ENCODE peak calls at places on chromosomes 13 and 19, in ten cellular contexts. U is NCI-H2081; M is NCI-H1092; R is tibial nerve; A is Calu3; D is NCI-H774; K is neural crest cell; X is ELR; V is GM23248; I is activated T-cell treated with anti-CD3 and anti-CD28 coated beads, Interleukin-2, amount 50 U/mL, for 4 hours. L is an unnamed sample.

GRCh38 chr13:75101997-75102720 is 379.8 kb downstream of the TBC1D4 start:
- DNase-seq in U (no peak), M (no peak), R (no peak), A (no peak), D (no peak), K (no peak), X (peak), V (peak), I (no peak), L (no peak)

GRCh38 chr13:72399351-72399750 is 328.1 kb downstream of the MZT1 start:
- DNase-seq in U (no peak), M (no peak), R (no peak), A (no peak), D (no peak), K (no peak), X (no peak), V (no peak), I (no peak), L (no peak)

GRCh38 chr13:93080587-93080986 is 146.0 kb upstream of the GPC6 start:
- DNase-seq in U (peak), M (no peak), R (no peak), A (no peak), D (no peak), K (no peak), X (no peak), V (no peak), I (no peak), L (no peak)

GRCh38 chr13:31885994-31886393 is 145.6 kb upstream of the FRY start:
- DNase-seq in U (no peak), M (no peak), R (no peak), A (no peak), D (no peak), K (no peak), X (no peak), V (peak), I (no peak), L (no peak)

GRCh38 chr13:24540236-24541126 is 27.9 kb upstream of the PARP4 start:
- DNase-seq in U (no peak), M (no peak), R (no peak), A (peak), D (no peak), K (peak), X (peak), V (no peak), I (no peak), L (no peak)

GRCh38 chr19:41808663-41809566 is 12.5 kb downstream of the CEACAM3 start:
- DNase-seq in U (no peak), M (no peak), R (peak), A (no peak), D (no peak), K (no peak), X (no peak), V (no peak), I (no peak), L (no peak)

GRCh38 chr19:55676889-55677505 is 2.0 kb downstream of the EPN1 start:
- DNase-seq in U (no peak), M (no peak), R (no peak), A (no peak), D (no peak), K (no peak), X (no peak), V (peak), I (no peak), L (no peak)

GRCh38 chr13:50080856-50081105 is 65.5 kb downstream of the KCNRG start:
- DNase-seq in U (no peak), M (no peak), R (no peak), A (no peak), D (no peak), K (no peak), X (no peak), V (peak), I (no peak), L (no peak)

GRCh38 chr13:59356607-59357006 is 807.1 kb downstream of the DIAPH3 start:
- DNase-seq in U (peak), M (peak), R (peak), A (no peak), D (no peak), K (no peak), X (no peak), V (peak), I (no peak), L (no peak)

GRCh38 chr19:632228-633067 is 889 bp downstream of the POLRMT start:
- DNase-seq in U (peak), M (no peak), R (peak), A (peak), D (no peak), K (peak), X (peak), V (peak), I (no peak), L (no peak)

GRCh38 chr19:6103217-6103644 is 7.1 kb downstream of the RFX2 start:
- DNase-seq in U (no peak), M (no peak), R (peak), A (no peak), D (no peak), K (no peak), X (peak), V (peak), I (no peak), L (no peak)

GRCh38 chr19:34990578-34991192 is 9.4 kb upstream of the GRAMD1A start:
- DNase-seq in U (no peak), M (no peak), R (no peak), A (no peak), D (no peak), K (no peak), X (no peak), V (no peak), I (no peak), L (no peak)

GRCh38 chr19:1744822-1745563 is 8.3 kb upstream of the ONECUT3 start:
- DNase-seq in U (no peak), M (no peak), R (no peak), A (no peak), D (no peak), K (no peak), X (peak), V (no peak), I (no peak), L (no peak)

GRCh38 chr19:49746206-49746958 is 16.7 kb downstream of the TSKS start:
- DNase-seq in U (no peak), M (no peak), R (no peak), A (no peak), D (no peak), K (peak), X (peak), V (peak), I (peak), L (no peak)

GRCh38 chr13:34913040-34913439 is 29.0 kb upstream of the NBEA start:
- DNase-seq in U (no peak), M (no peak), R (no peak), A (no peak), D (no peak), K (no peak), X (peak), V (peak), I (no peak), L (no peak)

GRCh38 chr19:46115396-46116109 is 8.9 kb downstream of the IGFL3 start:
- DNase-seq in U (no peak), M (no peak), R (no peak), A (no peak), D (no peak), K (no peak), X (peak), V (peak), I (no peak), L (no peak)

GRCh38 chr13:36242761-36243160 is 28.4 kb upstream of the SOHLH2 start:
- DNase-seq in U (no peak), M (no peak), R (no peak), A (no peak), D (no peak), K (no peak), X (no peak), V (no peak), I (no peak), L (no peak)